ENCODE peak calls at places on chromosomes 12 and 14, in nine cellular contexts. One of them, this sample, is unnamed.

GRCh38 chr12:2752676-2753371 is 41.9 kb upstream of the FKBP4 start:
- DNase-seq in BJ: no peak
- DNase-seq in CD4-positive, alpha-beta memory T cell: peak
- DNase-seq in PC-3: peak
- DNase-seq in OCI-LY7: no peak
- DNase-seq in GM23338: peak
- DNase-seq in aorta: peak
- DNase-seq in epithelial cell of esophagus: peak
- DNase-seq in AG04450: peak
- DNase-seq in this sample: peak

GRCh38 chr12:65182012-65182739 is 12.8 kb downstream of the LEMD3 start:
- DNase-seq in PC-3: no peak
- DNase-seq in OCI-LY7: no peak
- DNase-seq in aorta: no peak
- DNase-seq in epithelial cell of esophagus: no peak
- DNase-seq in CD4-positive, alpha-beta memory T cell: no peak
- DNase-seq in BJ: no peak
- DNase-seq in AG04450: no peak
- DNase-seq in GM23338: no peak
- DNase-seq in this sample: no peak

GRCh38 chr14:102196436-102197230 is 56.9 kb downstream of the WDR20 start:
- DNase-seq in epithelial cell of esophagus: no peak
- DNase-seq in BJ: no peak
- DNase-seq in aorta: no peak
- DNase-seq in GM23338: no peak
- DNase-seq in AG04450: no peak
- DNase-seq in PC-3: no peak
- DNase-seq in OCI-LY7: no peak
- DNase-seq in CD4-positive, alpha-beta memory T cell: no peak
- DNase-seq in this sample: no peak

GRCh38 chr12:51127050-51127729 is 43.8 kb upstream of the CSRNP2 start:
- DNase-seq in OCI-LY7: no peak
- DNase-seq in aorta: no peak
- DNase-seq in epithelial cell of esophagus: peak
- DNase-seq in PC-3: no peak
- DNase-seq in CD4-positive, alpha-beta memory T cell: no peak
- DNase-seq in AG04450: no peak
- DNase-seq in BJ: no peak
- DNase-seq in GM23338: no peak
- DNase-seq in this sample: no peak

GRCh38 chr14:37198273-37198598 is 499 bp downstream of the MIPOL1 start:
- DNase-seq in aorta: no peak
- DNase-seq in PC-3: no peak
- DNase-seq in BJ: no peak
- DNase-seq in epithelial cell of esophagus: no peak
- DNase-seq in AG04450: no peak
- DNase-seq in CD4-positive, alpha-beta memory T cell: no peak
- DNase-seq in OCI-LY7: no peak
- DNase-seq in GM23338: no peak
- DNase-seq in this sample: no peak

GRCh38 chr14:82855912-82856381 is 1322.3 kb upstream of the SEL1L start:
- DNase-seq in epithelial cell of esophagus: peak
- DNase-seq in aorta: no peak
- DNase-seq in PC-3: peak
- DNase-seq in GM23338: peak
- DNase-seq in BJ: no peak
- DNase-seq in OCI-LY7: peak
- DNase-seq in CD4-positive, alpha-beta memory T cell: no peak
- DNase-seq in AG04450: no peak
- DNase-seq in this sample: no peak

GRCh38 chr12:108907861-108908302 is 28.0 kb downstream of the DAO start:
- DNase-seq in PC-3: peak
- DNase-seq in CD4-positive, alpha-beta memory T cell: no peak
- DNase-seq in OCI-LY7: no peak
- DNase-seq in BJ: no peak
- DNase-seq in epithelial cell of esophagus: peak
- DNase-seq in aorta: no peak
- DNase-seq in GM23338: peak
- DNase-seq in AG04450: no peak
- DNase-seq in this sample: no peak

GRCh38 chr12:125283521-125283920 is 218.3 kb downstream of the AACS start:
- DNase-seq in PC-3: no peak
- DNase-seq in CD4-positive, alpha-beta memory T cell: no peak
- DNase-seq in aorta: no peak
- DNase-seq in epithelial cell of esophagus: no peak
- DNase-seq in BJ: no peak
- DNase-seq in OCI-LY7: no peak
- DNase-seq in GM23338: no peak
- DNase-seq in AG04450: no peak
- DNase-seq in this sample: no peak

GRCh38 chr14:22929104-22929847 is at the start of gene PRMT5:
- DNase-seq in epithelial cell of esophagus: peak
- DNase-seq in OCI-LY7: peak
- DNase-seq in AG04450: peak
- DNase-seq in BJ: peak
- DNase-seq in GM23338: peak
- DNase-seq in CD4-positive, alpha-beta memory T cell: peak
- DNase-seq in PC-3: peak
- DNase-seq in aorta: peak
- DNase-seq in this sample: peak

GRCh38 chr12:50326636-50327284 is 43.4 kb upstream of the LIMA1 start:
- DNase-seq in PC-3: peak
- DNase-seq in OCI-LY7: no peak
- DNase-seq in GM23338: no peak
- DNase-seq in aorta: no peak
- DNase-seq in AG04450: peak
- DNase-seq in CD4-positive, alpha-beta memory T cell: no peak
- DNase-seq in epithelial cell of esophagus: peak
- DNase-seq in BJ: peak
- DNase-seq in this sample: no peak

GRCh38 chr14:20631023-20631820 is 10.3 kb downstream of the OR6S1 start:
- DNase-seq in aorta: no peak
- DNase-seq in GM23338: peak
- DNase-seq in epithelial cell of esophagus: peak
- DNase-seq in BJ: no peak
- DNase-seq in PC-3: peak
- DNase-seq in CD4-positive, alpha-beta memory T cell: peak
- DNase-seq in AG04450: peak
- DNase-seq in OCI-LY7: no peak
- DNase-seq in this sample: peak

GRCh38 chr14:44896275-44897040 is 65.3 kb downstream of the KLHL28 start:
- DNase-seq in PC-3: no peak
- DNase-seq in AG04450: no peak
- DNase-seq in OCI-LY7: no peak
- DNase-seq in GM23338: no peak
- DNase-seq in BJ: no peak
- DNase-seq in CD4-positive, alpha-beta memory T cell: no peak
- DNase-seq in epithelial cell of esophagus: no peak
- DNase-seq in aorta: no peak
- DNase-seq in this sample: no peak
- H3K4me3 ChIP-seq in PC-3: peak
- H3K4me3 ChIP-seq in AG04450: no peak
- H3K4me3 ChIP-seq in OCI-LY7: peak
- H3K4me3 ChIP-seq in GM23338: no peak
- H3K4me3 ChIP-seq in BJ: no peak
- H3K4me3 ChIP-seq in CD4-positive, alpha-beta memory T cell: no peak
- H3K4me3 ChIP-seq in epithelial cell of esophagus: peak
- H3K4me3 ChIP-seq in aorta: peak
- H3K4me3 ChIP-seq in this sample: no peak

DNA sequence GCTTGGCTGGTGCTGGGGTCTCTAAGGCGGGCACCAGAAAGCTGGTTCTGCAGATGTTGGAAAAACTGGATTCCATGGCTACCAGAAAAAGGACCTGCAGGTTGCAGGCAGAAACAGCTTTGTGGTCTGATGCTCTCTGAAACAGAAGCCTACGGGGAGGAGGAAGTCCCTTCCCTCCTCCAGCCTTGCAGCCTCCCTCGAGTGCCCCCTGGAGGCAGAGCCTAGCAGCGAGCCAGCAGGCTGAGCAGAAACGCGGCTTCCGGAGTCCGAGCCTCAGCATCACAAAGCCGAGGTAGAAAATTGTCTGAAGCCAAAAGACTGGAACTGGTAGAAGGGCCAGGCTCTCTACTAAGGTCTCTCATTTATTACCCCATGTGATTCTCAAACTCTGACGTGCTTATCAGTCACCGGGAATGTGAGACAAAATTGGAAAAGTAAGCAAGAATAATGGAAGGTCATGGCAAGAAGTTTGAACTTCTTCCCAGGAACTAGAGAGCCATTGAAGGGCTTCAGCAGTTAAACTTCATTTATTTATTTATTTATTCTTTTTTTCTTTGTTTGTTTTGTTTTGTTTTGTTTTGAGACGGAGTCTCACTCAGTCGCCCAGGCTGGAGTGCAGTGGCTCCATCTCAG is 82.2 kb upstream of the CPSF6 start:
- DNase-seq in aorta: peak
- DNase-seq in CD4-positive, alpha-beta memory T cell: peak
- DNase-seq in PC-3: peak
- DNase-seq in BJ: no peak
- DNase-seq in GM23338: peak
- DNase-seq in AG04450: peak
- DNase-seq in OCI-LY7: peak
- DNase-seq in epithelial cell of esophagus: peak
- DNase-seq in this sample: peak
- H3K4me3 ChIP-seq in aorta: no peak
- H3K4me3 ChIP-seq in CD4-positive, alpha-beta memory T cell: no peak
- H3K4me3 ChIP-seq in PC-3: no peak
- H3K4me3 ChIP-seq in BJ: no peak
- H3K4me3 ChIP-seq in GM23338: no peak
- H3K4me3 ChIP-seq in AG04450: no peak
- H3K4me3 ChIP-seq in OCI-LY7: peak
- H3K4me3 ChIP-seq in epithelial cell of esophagus: no peak
- H3K4me3 ChIP-seq in this sample: no peak

DNA sequence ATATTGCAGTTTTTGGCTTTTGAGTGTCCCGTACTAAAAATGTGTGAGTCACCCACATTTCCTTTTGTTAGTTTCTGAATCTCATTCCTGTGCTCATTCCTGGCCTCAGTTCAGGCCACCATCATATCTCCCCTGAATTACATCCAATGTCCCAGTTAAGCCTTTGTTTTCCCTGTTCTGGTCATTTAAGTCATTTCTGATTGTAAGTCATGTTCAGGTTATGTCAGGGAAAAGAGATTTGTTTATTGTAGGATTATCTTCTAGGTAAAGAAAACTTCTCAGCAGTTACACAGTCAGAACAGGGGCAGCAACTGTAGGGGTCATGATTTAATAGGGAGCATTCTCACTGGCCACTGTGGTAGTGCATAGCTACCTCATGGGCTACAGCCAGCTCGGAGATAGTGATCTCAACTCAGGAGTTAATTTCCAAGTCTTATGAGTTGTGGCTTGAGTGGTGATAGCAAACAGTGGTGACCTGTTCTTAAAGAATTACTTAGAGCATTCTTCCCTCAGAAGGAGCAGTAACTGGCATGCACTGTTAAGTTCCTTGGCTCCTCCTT is 6.7 kb downstream of the DDX47 start:
- DNase-seq in OCI-LY7: no peak
- DNase-seq in aorta: no peak
- DNase-seq in BJ: peak
- DNase-seq in epithelial cell of esophagus: peak
- DNase-seq in GM23338: no peak
- DNase-seq in CD4-positive, alpha-beta memory T cell: no peak
- DNase-seq in PC-3: peak
- DNase-seq in AG04450: peak
- DNase-seq in this sample: no peak
- H3K4me3 ChIP-seq in OCI-LY7: no peak
- H3K4me3 ChIP-seq in aorta: no peak
- H3K4me3 ChIP-seq in BJ: no peak
- H3K4me3 ChIP-seq in epithelial cell of esophagus: no peak
- H3K4me3 ChIP-seq in GM23338: no peak
- H3K4me3 ChIP-seq in CD4-positive, alpha-beta memory T cell: no peak
- H3K4me3 ChIP-seq in PC-3: peak
- H3K4me3 ChIP-seq in AG04450: no peak
- H3K4me3 ChIP-seq in this sample: no peak

DNA sequence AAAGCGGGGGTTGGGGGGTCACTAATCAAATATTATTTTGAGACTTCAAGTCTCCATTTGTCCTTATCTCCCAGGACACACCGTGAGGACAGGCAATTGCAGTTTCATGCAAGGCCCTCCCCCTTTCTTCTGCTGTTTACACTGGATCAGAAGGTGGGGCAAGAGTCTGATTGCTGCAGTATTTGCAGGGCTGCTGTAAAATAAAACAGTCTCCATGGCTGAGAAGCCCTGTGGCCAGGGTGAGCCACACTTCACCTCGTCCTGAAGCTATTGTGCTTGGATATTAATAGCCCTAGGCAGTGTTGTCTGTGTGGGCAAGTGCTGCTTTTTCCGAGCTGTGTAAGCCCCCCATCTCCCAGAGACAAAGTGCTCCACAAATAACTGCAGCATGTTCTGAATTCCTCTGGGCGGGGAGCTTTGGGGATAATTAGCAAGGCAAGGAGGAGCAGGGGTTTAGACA is 187.4 kb upstream of the NTF3 start:
- DNase-seq in GM23338: peak
- DNase-seq in epithelial cell of esophagus: no peak
- DNase-seq in OCI-LY7: no peak
- DNase-seq in BJ: no peak
- DNase-seq in CD4-positive, alpha-beta memory T cell: no peak
- DNase-seq in PC-3: no peak
- DNase-seq in aorta: no peak
- DNase-seq in AG04450: no peak
- DNase-seq in this sample: no peak
- H3K4me3 ChIP-seq in GM23338: peak
- H3K4me3 ChIP-seq in epithelial cell of esophagus: no peak
- H3K4me3 ChIP-seq in OCI-LY7: no peak
- H3K4me3 ChIP-seq in BJ: no peak
- H3K4me3 ChIP-seq in CD4-positive, alpha-beta memory T cell: no peak
- H3K4me3 ChIP-seq in PC-3: no peak
- H3K4me3 ChIP-seq in aorta: no peak
- H3K4me3 ChIP-seq in AG04450: no peak
- H3K4me3 ChIP-seq in this sample: no peak

GRCh38 chr12:14884458-14884878 is 1.2 kb downstream of the MGP start:
- DNase-seq in PC-3: peak
- DNase-seq in aorta: peak
- DNase-seq in AG04450: peak
- DNase-seq in epithelial cell of esophagus: peak
- DNase-seq in BJ: peak
- DNase-seq in CD4-positive, alpha-beta memory T cell: peak
- DNase-seq in GM23338: no peak
- DNase-seq in OCI-LY7: peak
- DNase-seq in this sample: peak
- H3K4me3 ChIP-seq in PC-3: peak
- H3K4me3 ChIP-seq in aorta: peak
- H3K4me3 ChIP-seq in AG04450: no peak
- H3K4me3 ChIP-seq in epithelial cell of esophagus: no peak
- H3K4me3 ChIP-seq in BJ: peak
- H3K4me3 ChIP-seq in CD4-positive, alpha-beta memory T cell: no peak
- H3K4me3 ChIP-seq in GM23338: no peak
- H3K4me3 ChIP-seq in OCI-LY7: peak
- H3K4me3 ChIP-seq in this sample: peak

GRCh38 chr14:53979141-53979673 is 22.6 kb upstream of the BMP4 start:
- DNase-seq in epithelial cell of esophagus: no peak
- DNase-seq in CD4-positive, alpha-beta memory T cell: no peak
- DNase-seq in PC-3: no peak
- DNase-seq in BJ: no peak
- DNase-seq in GM23338: peak
- DNase-seq in AG04450: no peak
- DNase-seq in aorta: no peak
- DNase-seq in OCI-LY7: no peak
- DNase-seq in this sample: no peak
- H3K4me3 ChIP-seq in epithelial cell of esophagus: no peak
- H3K4me3 ChIP-seq in CD4-positive, alpha-beta memory T cell: no peak
- H3K4me3 ChIP-seq in PC-3: no peak
- H3K4me3 ChIP-seq in BJ: no peak
- H3K4me3 ChIP-seq in GM23338: peak
- H3K4me3 ChIP-seq in AG04450: no peak
- H3K4me3 ChIP-seq in aorta: no peak
- H3K4me3 ChIP-seq in OCI-LY7: no peak
- H3K4me3 ChIP-seq in this sample: no peak

GRCh38 chr12:38903596-38903995 is 1.8 kb downstream of the CPNE8 start:
- DNase-seq in OCI-LY7: no peak
- DNase-seq in GM23338: no peak
- DNase-seq in PC-3: no peak
- DNase-seq in CD4-positive, alpha-beta memory T cell: no peak
- DNase-seq in AG04450: no peak
- DNase-seq in aorta: no peak
- DNase-seq in BJ: no peak
- DNase-seq in epithelial cell of esophagus: no peak
- DNase-seq in this sample: no peak
- H3K4me3 ChIP-seq in OCI-LY7: no peak
- H3K4me3 ChIP-seq in GM23338: peak
- H3K4me3 ChIP-seq in PC-3: peak
- H3K4me3 ChIP-seq in CD4-positive, alpha-beta memory T cell: no peak
- H3K4me3 ChIP-seq in AG04450: no peak
- H3K4me3 ChIP-seq in aorta: no peak
- H3K4me3 ChIP-seq in BJ: no peak
- H3K4me3 ChIP-seq in epithelial cell of esophagus: no peak
- H3K4me3 ChIP-seq in this sample: peak

This sample was measured in right cardiac atrium.